ENCODE peak calls at places on chromosomes 4 and X, in seven cellular contexts. W is mesenchymal stem cell, P is neuronal stem cell, D is H1, G is IMR-90, Z is trophoblast cell, I is H9. M is an unnamed sample.

GRCh38 chr4:125681240-125681639 is 366.5 kb downstream of the FAT4 start:
- DNase-seq in I (no peak), W (no peak), D (no peak), G (no peak), P (no peak), Z (no peak), M (no peak)

GRCh38 chr4:44438687-44439086 is 9.9 kb downstream of the KCTD8 start:
- DNase-seq in P (no peak), D (no peak), W (no peak), I (no peak), Z (no peak), G (no peak), M (peak)

GRCh38 chrX:149845385-149845784 is 35.6 kb upstream of the MAGEA8 start:
- DNase-seq in W (no peak), Z (no peak), G (no peak), D (no peak), P (no peak), I (no peak), M (no peak)

GRCh38 chr4:4805805-4806345 is 53.6 kb upstream of the MSX1 start:
- DNase-seq in P (no peak), I (no peak), W (no peak), G (no peak), Z (no peak), D (no peak), M (peak)

GRCh38 chrX:22060451-22060940 is 28.4 kb downstream of the PHEX start:
- DNase-seq in P (no peak), G (peak), Z (peak), D (no peak), W (peak), I (no peak), M (no peak)

GRCh38 chr4:962231-963208 is 10.8 kb downstream of the DGKQ start:
- DNase-seq in P (no peak), I (no peak), Z (no peak), W (no peak), D (no peak), G (no peak), M (no peak)

GRCh38 chr4:121339824-121340223 is 41.0 kb downstream of the QRFPR start:
- DNase-seq in I (no peak), W (no peak), G (no peak), D (no peak), P (no peak), Z (no peak), M (peak)

GRCh38 chrX:129842510-129843208 is 1.0 kb downstream of the ZDHHC9 start:
- DNase-seq in D (no peak), W (peak), Z (peak), G (peak), P (no peak), I (no peak), M (peak)

GRCh38 chrX:1597345-1598020 is 6.1 kb downstream of the AKAP17A start:
- DNase-seq in P (no peak), Z (no peak), D (no peak), I (no peak), G (no peak), W (no peak), M (no peak)

GRCh38 chrX:25290132-25290531 is 274.4 kb upstream of the ARX start:
- DNase-seq in Z (no peak), I (no peak), G (no peak), D (no peak), P (no peak), W (no peak), M (no peak)

GRCh38 chr4:1824746-1825145 is 31.2 kb downstream of the LETM1 start:
- DNase-seq in G (no peak), W (no peak), Z (no peak), I (no peak), D (no peak), P (no peak), M (no peak)

GRCh38 chr4:173442223-173442932 is 43.5 kb upstream of the SCRG1 start:
- DNase-seq in D (no peak), Z (no peak), I (no peak), W (no peak), P (no peak), G (no peak), M (no peak)

GRCh38 chrX:69024931-69025330 is 140.3 kb downstream of the PJA1 start:
- DNase-seq in W (peak), I (peak), G (peak), P (no peak), Z (peak), D (no peak), M (peak)

GRCh38 chr4:147617841-147618421 is 734 bp downstream of the TMEM184C start:
- DNase-seq in D (no peak), W (no peak), I (no peak), P (no peak), G (no peak), Z (no peak), M (no peak)

GRCh38 chr4:24179201-24179840 is 289.5 kb upstream of the PPARGC1A start:
- DNase-seq in I (no peak), P (no peak), W (no peak), G (no peak), Z (no peak), D (no peak), M (no peak)

GRCh38 chr4:1297456-1298325 is 8.0 kb downstream of the MAEA start:
- DNase-seq in W (no peak), P (no peak), Z (no peak), I (no peak), G (no peak), D (no peak), M (peak)

GRCh38 chr4:170243662-170244288 is 154.0 kb upstream of the AADAT start:
- DNase-seq in G (no peak), W (no peak), P (no peak), I (no peak), Z (peak), D (no peak), M (peak)

GRCh38 chr4:150482581-150482980 is 99.4 kb upstream of the MAB21L2 start:
- DNase-seq in I (no peak), G (no peak), P (no peak), Z (no peak), D (no peak), W (no peak), M (no peak)

GRCh38 chr4:77931452-77932135 is 69.0 kb downstream of the MRPL1 start:
- DNase-seq in I (no peak), D (no peak), G (peak), W (peak), Z (no peak), P (no peak), M (no peak)

GRCh38 chr4:7295917-7296660 is 103.8 kb downstream of the SORCS2 start:
- DNase-seq in I (no peak), Z (no peak), P (no peak), D (no peak), W (peak), G (peak), M (no peak)

GRCh38 chr4:113639311-113639710 is 122.2 kb downstream of the CAMK2D start:
- DNase-seq in P (no peak), D (no peak), I (no peak), Z (no peak), G (no peak), W (no peak), M (no peak)

GRCh38 chr4:71181332-71181731 is 157.5 kb upstream of the SLC4A4 start:
- DNase-seq in W (no peak), G (no peak), I (no peak), P (no peak), D (no peak), Z (no peak), M (no peak)

GRCh38 chr4:42612898-42613297 is 44.0 kb downstream of the ATP8A1 start:
- DNase-seq in P (no peak), G (no peak), W (no peak), Z (no peak), I (no peak), D (no peak), M (no peak)

GRCh38 chr4:7699825-7700224 is 239.8 kb downstream of the AFAP1 start:
- DNase-seq in W (no peak), G (no peak), Z (no peak), P (no peak), D (no peak), I (no peak), M (no peak)

GRCh38 chr4:24775209-24775608 is 20.2 kb upstream of the SOD3 start:
- DNase-seq in I (no peak), W (no peak), P (no peak), D (no peak), G (peak), Z (no peak), M (no peak)

GRCh38 chrX:123884809-123885408 is 25.1 kb downstream of the XIAP start:
- DNase-seq in P (peak), Z (peak), G (peak), I (no peak), D (no peak), W (peak), M (peak)

GRCh38 chrX:15160558-15160957 is 109.3 kb downstream of the ASB9 start:
- DNase-seq in G (no peak), D (no peak), W (no peak), Z (no peak), I (no peak), P (no peak), M (no peak)

GRCh38 chr4:175560628-175561027 is 251.4 kb downstream of the GPM6A start:
- DNase-seq in G (peak), P (no peak), D (no peak), Z (no peak), I (no peak), W (peak), M (peak)

GRCh38 chr4:27398911-27399310 is 538.3 kb downstream of the STIM2 start:
- DNase-seq in G (no peak), Z (no peak), P (no peak), W (peak), D (no peak), I (no peak), M (no peak)

GRCh38 chr4:1244978-1245471 is 3.9 kb downstream of the CTBP1 start:
- DNase-seq in Z (no peak), I (no peak), D (no peak), G (no peak), W (no peak), P (no peak), M (no peak)

GRCh38 chrX:37779857-37780256 is at the start of gene CYBB:
- DNase-seq in G (no peak), P (no peak), D (no peak), I (no peak), Z (no peak), W (no peak), M (no peak)

GRCh38 chr4:41882622-41883347 is 52.4 kb upstream of the TMEM33 start:
- DNase-seq in W (peak), P (no peak), D (no peak), Z (no peak), G (peak), I (peak), M (peak)

GRCh38 chrX:107851215-107851614 is 25.5 kb downstream of the MID2 start:
- DNase-seq in W (no peak), P (no peak), G (no peak), Z (no peak), D (no peak), I (no peak), M (no peak)

GRCh38 chr4:156177941-156178340 is 224.3 kb upstream of the CTSO start:
- DNase-seq in G (no peak), Z (no peak), I (no peak), P (no peak), W (no peak), D (no peak), M (no peak)

GRCh38 chrX:39016551-39016950 is 215.3 kb downstream of the MID1IP1 start:
- DNase-seq in I (no peak), Z (no peak), G (no peak), P (no peak), W (no peak), D (no peak), M (no peak)

GRCh38 chr4:86977621-86978184 is 42.9 kb downstream of the AFF1 start:
- DNase-seq in I (no peak), W (peak), D (no peak), G (peak), Z (no peak), P (no peak), M (no peak)

GRCh38 chrX:36583674-36584073 is 424.5 kb upstream of the FAM47C start:
- DNase-seq in G (no peak), Z (no peak), W (no peak), D (no peak), I (no peak), P (no peak), M (no peak)
- H3K18ac ChIP-seq in G (no peak), Z (no peak), W (no peak), D (no peak), I (no peak), P (no peak), M (no peak)

GRCh38 chr4:66667249-66667648 is 878.1 kb downstream of the CENPC start:
- DNase-seq in G (no peak), Z (no peak), I (no peak), D (no peak), P (no peak), W (no peak), M (no peak)
- H2AK5ac ChIP-seq in G (no peak), Z (no peak), I (no peak), D (no peak), P (no peak), W (no peak), M (no peak)

DNA sequence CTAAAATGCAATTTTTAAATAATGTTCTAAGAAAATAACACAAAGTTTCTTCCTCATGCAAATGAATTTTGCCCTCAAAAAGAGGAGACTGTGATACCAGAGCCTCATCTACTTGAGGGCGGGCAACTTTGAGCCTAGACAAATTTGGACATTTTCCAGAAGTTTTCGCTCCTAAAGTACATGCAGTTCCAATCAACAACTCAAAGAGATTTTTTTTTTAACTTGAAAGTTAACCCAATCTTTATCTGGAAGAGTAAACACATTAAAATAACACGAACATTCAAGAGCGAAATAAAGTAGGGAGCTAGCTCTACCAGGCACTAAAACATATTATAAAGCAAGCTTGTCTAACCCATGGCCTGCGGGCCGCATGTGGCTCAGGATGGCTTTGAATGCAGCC is 29.4 kb upstream of the FBXW7 start:
- DNase-seq in D (no peak), G (no peak), W (no peak), I (no peak), Z (no peak), P (no peak), M (no peak)
- H3K18ac ChIP-seq in D (no peak), G (no peak), W (no peak), I (no peak), Z (no peak), P (no peak), M (no peak)

GRCh38 chrX:6149231-6149870 is 79.3 kb downstream of the NLGN4X start:
- DNase-seq in G (no peak), Z (no peak), W (no peak), P (no peak), D (no peak), I (no peak), M (no peak)
- H2AK5ac ChIP-seq in G (no peak), Z (no peak), W (no peak), P (no peak), D (no peak), I (no peak), M (no peak)

DNA sequence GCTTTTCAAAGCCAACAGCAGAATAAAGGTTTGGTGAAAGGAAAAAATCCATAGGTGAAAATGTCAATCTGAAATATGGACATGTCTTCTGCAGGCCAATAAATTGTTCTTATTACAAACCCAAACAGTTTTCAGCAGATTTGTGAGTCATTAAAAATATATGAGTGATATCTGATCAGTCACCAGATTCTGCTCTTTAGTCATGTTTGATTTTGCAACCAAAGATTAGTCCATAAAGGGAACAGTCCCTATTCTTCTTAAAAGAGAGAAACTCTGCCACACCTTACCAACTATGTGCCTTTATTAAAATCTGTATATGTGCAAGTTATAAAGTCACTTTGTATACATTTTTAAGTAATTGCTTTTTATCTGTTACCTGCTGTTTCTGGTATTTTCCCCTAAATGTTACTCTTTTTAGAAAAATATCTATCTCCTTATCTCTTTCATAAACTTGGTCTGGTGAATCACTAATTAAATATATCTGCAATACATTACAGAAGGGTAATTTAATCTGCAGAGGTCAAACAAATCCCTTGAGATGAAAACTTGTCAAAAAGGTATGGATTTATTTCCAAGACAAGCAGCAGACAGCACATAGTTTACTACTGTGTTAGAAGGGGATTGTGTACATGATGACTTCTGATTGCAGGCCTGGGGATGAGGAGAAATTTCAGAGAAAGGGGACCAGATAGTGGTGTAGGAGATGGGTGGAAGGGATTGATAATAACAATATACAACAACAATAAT is 322.9 kb upstream of the NWD2 start:
- DNase-seq in D (no peak), Z (no peak), I (no peak), P (no peak), G (no peak), W (peak), M (no peak)
- H3K18ac ChIP-seq in D (no peak), Z (no peak), I (no peak), P (no peak), G (no peak), W (no peak), M (no peak)

GRCh38 chr4:138409670-138410069 is 167.5 kb upstream of the SLC7A11 start:
- DNase-seq in G (no peak), P (no peak), Z (no peak), D (no peak), W (no peak), I (no peak), M (no peak)
- H2AK5ac ChIP-seq in G (no peak), P (no peak), Z (no peak), D (no peak), W (no peak), I (no peak), M (no peak)

GRCh38 chr4:163385466-163385865 is 41.8 kb downstream of the NPY5R start:
- DNase-seq in I (no peak), G (no peak), Z (peak), D (no peak), W (no peak), P (no peak), M (peak)

GRCh38 chr4:163382178-163382869 is 38.6 kb downstream of the NPY5R start:
- DNase-seq in W (no peak), I (no peak), P (no peak), D (no peak), G (no peak), Z (no peak), M (no peak)

GRCh38 chr4:163384434-163384833 is 40.7 kb downstream of the NPY5R start:
- DNase-seq in G (no peak), Z (no peak), I (no peak), D (no peak), W (no peak), P (no peak), M (no peak)

GRCh38 chr4:163380703-163381102 is 37.0 kb downstream of the NPY5R start:
- DNase-seq in D (no peak), G (no peak), Z (no peak), W (no peak), P (no peak), I (no peak), M (no peak)

GRCh38 chr4:163384926-163385325 is 41.2 kb downstream of the NPY5R start:
- DNase-seq in G (no peak), P (no peak), I (no peak), W (peak), D (no peak), Z (no peak), M (no peak)
- H3K18ac ChIP-seq in G (no peak), P (no peak), I (no peak), W (no peak), D (no peak), Z (no peak), M (no peak)

DNA sequence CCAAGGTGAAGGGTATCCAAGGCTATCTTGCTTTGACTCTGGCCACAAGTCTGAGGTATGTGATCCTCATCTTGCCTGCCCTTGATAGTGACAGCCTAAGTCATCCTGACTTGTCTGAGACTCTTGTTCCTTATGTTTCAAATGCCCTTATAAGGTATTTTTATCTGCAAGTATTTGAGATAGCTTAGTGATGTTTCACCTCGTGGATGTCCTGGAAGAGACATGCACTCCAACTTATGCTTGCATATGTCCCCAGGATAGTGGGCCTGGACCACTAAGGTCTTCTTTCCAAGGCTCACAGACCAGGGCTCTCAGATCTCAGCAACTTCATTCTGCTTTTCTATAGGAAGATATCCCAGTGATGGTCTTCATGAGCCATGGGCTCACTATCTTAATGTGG is 120.5 kb upstream of the WDR1 start:
- DNase-seq in I (no peak), P (no peak), D (no peak), W (no peak), Z (peak), G (no peak), M (no peak)
- H2AK5ac ChIP-seq in I (no peak), P (no peak), D (no peak), W (no peak), Z (no peak), G (no peak), M (no peak)

M was measured in mesendoderm.